ENCODE peak calls at places on chromosomes 3 and 15, in ten cellular contexts. One of them, this sample, is unnamed. For H3K4me1, the result is how much of the 10 kb centered on the place peaks cover.

GRCh38 chr3:190130037-190130436 is 9.3 kb upstream of the P3H2 start:
- DNase-seq in aorta: no peak
- DNase-seq in ovary: no peak
- DNase-seq in GM12878: no peak
- DNase-seq in GM23248: no peak
- DNase-seq in Peyer's patch: no peak
- DNase-seq in Karpas-422: no peak
- DNase-seq in uterus: no peak
- DNase-seq in ascending aorta: no peak
- DNase-seq in CD8-positive, alpha-beta memory T cell: no peak
- DNase-seq in this sample: no peak

GRCh38 chr3:84960581-84960980 is 1.8 kb downstream of the CADM2 start:
- DNase-seq in aorta: no peak
- DNase-seq in ovary: no peak
- DNase-seq in GM12878: no peak
- DNase-seq in GM23248: no peak
- DNase-seq in Peyer's patch: no peak
- DNase-seq in Karpas-422: no peak
- DNase-seq in uterus: no peak
- DNase-seq in ascending aorta: no peak
- DNase-seq in CD8-positive, alpha-beta memory T cell: no peak
- DNase-seq in this sample: no peak

GRCh38 chr15:99613887-99614642 is 48.3 kb downstream of the MEF2A start:
- DNase-seq in aorta: no peak
- DNase-seq in ovary: no peak
- DNase-seq in GM12878: no peak
- DNase-seq in GM23248: peak
- DNase-seq in Peyer's patch: peak
- DNase-seq in Karpas-422: no peak
- DNase-seq in uterus: peak
- DNase-seq in ascending aorta: no peak
- DNase-seq in CD8-positive, alpha-beta memory T cell: no peak
- DNase-seq in this sample: peak

GRCh38 chr3:84666468-84666867 is 292.3 kb upstream of the CADM2 start:
- DNase-seq in aorta: no peak
- DNase-seq in ovary: no peak
- DNase-seq in GM12878: no peak
- DNase-seq in GM23248: no peak
- DNase-seq in Peyer's patch: no peak
- DNase-seq in Karpas-422: no peak
- DNase-seq in uterus: no peak
- DNase-seq in ascending aorta: no peak
- DNase-seq in CD8-positive, alpha-beta memory T cell: no peak
- DNase-seq in this sample: no peak

GRCh38 chr3:126968995-126969385 is 13.9 kb upstream of the PLXNA1 start:
- DNase-seq in aorta: no peak
- DNase-seq in ovary: no peak
- DNase-seq in GM12878: no peak
- DNase-seq in GM23248: no peak
- DNase-seq in Peyer's patch: no peak
- DNase-seq in Karpas-422: no peak
- DNase-seq in uterus: no peak
- DNase-seq in ascending aorta: no peak
- DNase-seq in CD8-positive, alpha-beta memory T cell: no peak
- DNase-seq in this sample: no peak

GRCh38 chr3:9715127-9715526 is 11.5 kb downstream of the CPNE9 start:
- DNase-seq in aorta: no peak
- DNase-seq in ovary: no peak
- DNase-seq in GM12878: no peak
- DNase-seq in GM23248: no peak
- DNase-seq in Peyer's patch: no peak
- DNase-seq in Karpas-422: peak
- DNase-seq in uterus: no peak
- DNase-seq in ascending aorta: no peak
- DNase-seq in CD8-positive, alpha-beta memory T cell: no peak
- DNase-seq in this sample: no peak

GRCh38 chr3:196222876-196223595 is 6.7 kb downstream of the SLC51A start:
- DNase-seq in aorta: no peak
- DNase-seq in ovary: no peak
- DNase-seq in GM12878: no peak
- DNase-seq in GM23248: no peak
- DNase-seq in Peyer's patch: no peak
- DNase-seq in Karpas-422: no peak
- DNase-seq in uterus: no peak
- DNase-seq in ascending aorta: no peak
- DNase-seq in CD8-positive, alpha-beta memory T cell: no peak
- DNase-seq in this sample: no peak

GRCh38 chr15:23467110-23467600 is 20.1 kb upstream of the GOLGA6L2 start:
- DNase-seq in aorta: no peak
- DNase-seq in ovary: no peak
- DNase-seq in GM12878: no peak
- DNase-seq in GM23248: peak
- DNase-seq in Peyer's patch: no peak
- DNase-seq in Karpas-422: peak
- DNase-seq in uterus: no peak
- DNase-seq in ascending aorta: no peak
- DNase-seq in CD8-positive, alpha-beta memory T cell: no peak
- DNase-seq in this sample: no peak

GRCh38 chr3:178518660-178519396 is 17.4 kb upstream of the KCNMB2 start:
- DNase-seq in aorta: no peak
- DNase-seq in ovary: no peak
- DNase-seq in GM12878: peak
- DNase-seq in GM23248: peak
- DNase-seq in Peyer's patch: no peak
- DNase-seq in Karpas-422: no peak
- DNase-seq in uterus: no peak
- DNase-seq in ascending aorta: no peak
- DNase-seq in CD8-positive, alpha-beta memory T cell: no peak
- DNase-seq in this sample: no peak

GRCh38 chr3:41033956-41034519 is 165.3 kb upstream of the CTNNB1 start:
- DNase-seq in aorta: no peak
- DNase-seq in ovary: no peak
- DNase-seq in GM12878: no peak
- DNase-seq in GM23248: no peak
- DNase-seq in Peyer's patch: no peak
- DNase-seq in Karpas-422: no peak
- DNase-seq in uterus: no peak
- DNase-seq in ascending aorta: no peak
- DNase-seq in CD8-positive, alpha-beta memory T cell: no peak
- DNase-seq in this sample: no peak

GRCh38 chr3:42090973-42091731 is at the start of gene TRAK1:
- DNase-seq in aorta: no peak
- DNase-seq in ovary: no peak
- DNase-seq in GM12878: no peak
- DNase-seq in GM23248: peak
- DNase-seq in Peyer's patch: no peak
- DNase-seq in Karpas-422: no peak
- DNase-seq in uterus: peak
- DNase-seq in ascending aorta: no peak
- DNase-seq in CD8-positive, alpha-beta memory T cell: no peak
- DNase-seq in this sample: no peak

GRCh38 chr3:111859061-111859973 is at the start of gene PHLDB2:
- DNase-seq in aorta: peak
- DNase-seq in ovary: peak
- DNase-seq in GM12878: no peak
- DNase-seq in GM23248: peak
- DNase-seq in Peyer's patch: peak
- DNase-seq in Karpas-422: no peak
- DNase-seq in uterus: peak
- DNase-seq in ascending aorta: peak
- DNase-seq in CD8-positive, alpha-beta memory T cell: peak
- DNase-seq in this sample: peak

DNA sequence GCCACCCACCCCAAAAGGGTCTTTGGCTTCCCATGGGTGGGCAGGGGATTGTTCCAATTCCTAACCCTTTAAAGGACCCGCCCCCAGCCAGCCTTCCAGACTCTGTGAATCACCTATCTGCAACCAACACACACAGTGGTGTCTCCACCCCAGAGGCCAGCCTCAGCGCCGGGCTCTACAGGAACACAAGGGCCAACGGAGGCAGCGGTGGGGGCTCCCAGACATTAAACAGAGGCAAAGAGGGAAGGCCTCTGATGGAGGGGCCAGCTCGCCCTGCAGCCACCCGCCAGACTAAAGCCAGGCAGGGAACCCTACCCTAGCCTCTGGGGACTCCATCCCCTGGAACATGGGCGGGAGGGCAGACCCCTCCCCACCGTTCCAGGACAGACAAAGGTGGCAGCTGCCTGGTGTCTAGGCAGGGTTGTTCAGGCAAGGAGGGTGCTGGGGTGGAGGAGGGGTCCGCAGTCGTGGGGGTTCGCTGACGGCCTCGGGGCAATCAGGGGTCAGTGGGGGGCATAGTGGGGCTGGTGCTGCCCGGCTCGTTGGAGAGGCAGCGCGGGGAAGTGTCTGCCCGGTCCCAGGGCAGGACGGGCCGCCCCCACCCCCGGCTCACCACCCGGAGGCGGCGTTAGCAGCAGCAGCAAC is 446 bp downstream of the SHISA5 start:
- DNase-seq in aorta: peak
- DNase-seq in ovary: peak
- DNase-seq in GM12878: no peak
- DNase-seq in GM23248: peak
- DNase-seq in Peyer's patch: peak
- DNase-seq in Karpas-422: no peak
- DNase-seq in uterus: peak
- DNase-seq in ascending aorta: peak
- DNase-seq in CD8-positive, alpha-beta memory T cell: no peak
- DNase-seq in this sample: no peak
- H3K27ac ChIP-seq in aorta: peak
- H3K27ac ChIP-seq in ovary: peak
- H3K27ac ChIP-seq in GM12878: no peak
- H3K27ac ChIP-seq in GM23248: peak
- H3K27ac ChIP-seq in Peyer's patch: peak
- H3K27ac ChIP-seq in Karpas-422: peak
- H3K27ac ChIP-seq in uterus: peak
- H3K27ac ChIP-seq in ascending aorta: peak
- H3K27ac ChIP-seq in CD8-positive, alpha-beta memory T cell: peak
- H3K27ac ChIP-seq in this sample: peak

DNA sequence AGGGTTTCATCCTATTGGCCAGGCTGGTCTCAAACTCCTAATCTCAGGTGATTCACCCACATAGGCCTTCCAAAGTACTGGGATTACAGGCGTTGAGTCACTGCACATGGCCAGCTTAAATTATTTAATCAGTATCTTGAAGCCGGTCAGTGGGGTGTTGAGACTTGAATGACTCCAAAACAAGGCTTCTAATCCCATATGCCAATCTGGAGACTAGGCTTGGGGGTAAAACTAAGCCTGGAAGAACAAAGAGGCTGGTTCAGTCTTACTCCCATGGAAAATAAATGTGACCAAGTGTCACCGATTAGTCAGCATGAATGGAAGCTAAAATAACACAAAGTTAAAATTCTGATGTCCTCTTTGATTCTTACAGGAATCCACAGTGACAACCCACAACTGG is 509.1 kb downstream of the FOXP1 start:
- DNase-seq in aorta: no peak
- DNase-seq in ovary: no peak
- DNase-seq in GM12878: no peak
- DNase-seq in GM23248: peak
- DNase-seq in Peyer's patch: no peak
- DNase-seq in Karpas-422: no peak
- DNase-seq in uterus: no peak
- DNase-seq in ascending aorta: no peak
- DNase-seq in CD8-positive, alpha-beta memory T cell: no peak
- DNase-seq in this sample: no peak
- H3K4me1 ChIP-seq in aorta: under half
- H3K4me1 ChIP-seq in ovary: under half
- H3K4me1 ChIP-seq in GM12878: under half
- H3K4me1 ChIP-seq in GM23248: under half
- H3K4me1 ChIP-seq in Peyer's patch: under half
- H3K4me1 ChIP-seq in Karpas-422: half or more
- H3K4me1 ChIP-seq in uterus: under half
- H3K4me1 ChIP-seq in ascending aorta: under half
- H3K4me1 ChIP-seq in CD8-positive, alpha-beta memory T cell: half or more
- H3K4me1 ChIP-seq in this sample: under half

GRCh38 chr3:60030982-60031381 is 981.2 kb upstream of the CFAP20DC start:
- DNase-seq in aorta: no peak
- DNase-seq in ovary: no peak
- DNase-seq in GM12878: no peak
- DNase-seq in GM23248: no peak
- DNase-seq in Peyer's patch: no peak
- DNase-seq in Karpas-422: no peak
- DNase-seq in uterus: no peak
- DNase-seq in ascending aorta: no peak
- DNase-seq in CD8-positive, alpha-beta memory T cell: no peak
- DNase-seq in this sample: no peak

GRCh38 chr3:60034047-60034446 is 984.2 kb upstream of the CFAP20DC start:
- DNase-seq in aorta: no peak
- DNase-seq in ovary: no peak
- DNase-seq in GM12878: no peak
- DNase-seq in GM23248: no peak
- DNase-seq in Peyer's patch: no peak
- DNase-seq in Karpas-422: no peak
- DNase-seq in uterus: no peak
- DNase-seq in ascending aorta: no peak
- DNase-seq in CD8-positive, alpha-beta memory T cell: no peak
- DNase-seq in this sample: no peak

DNA sequence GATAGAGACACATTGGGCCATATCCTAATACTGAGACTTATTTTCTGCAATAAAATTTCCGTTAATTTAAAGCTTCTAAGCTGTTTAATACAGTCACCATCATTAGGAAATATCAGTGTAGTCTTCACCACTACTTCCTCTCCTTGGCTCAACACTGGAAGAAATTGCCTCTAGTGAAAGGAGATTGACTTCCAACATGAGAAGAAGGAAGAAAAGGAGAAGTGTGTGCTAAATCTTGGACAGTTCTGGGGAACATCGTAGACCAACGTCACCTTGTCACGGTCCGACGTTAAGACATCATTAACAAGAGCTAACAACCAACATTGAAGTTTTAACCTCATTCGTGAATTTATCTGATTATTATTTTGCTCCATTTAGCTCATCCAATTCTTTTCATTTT is 987.0 kb upstream of the CFAP20DC start:
- DNase-seq in aorta: no peak
- DNase-seq in ovary: no peak
- DNase-seq in GM12878: no peak
- DNase-seq in GM23248: no peak
- DNase-seq in Peyer's patch: no peak
- DNase-seq in Karpas-422: no peak
- DNase-seq in uterus: no peak
- DNase-seq in ascending aorta: no peak
- DNase-seq in CD8-positive, alpha-beta memory T cell: no peak
- DNase-seq in this sample: no peak
- H3K27ac ChIP-seq in aorta: no peak
- H3K27ac ChIP-seq in ovary: no peak
- H3K27ac ChIP-seq in GM12878: no peak
- H3K27ac ChIP-seq in GM23248: no peak
- H3K27ac ChIP-seq in Peyer's patch: no peak
- H3K27ac ChIP-seq in Karpas-422: no peak
- H3K27ac ChIP-seq in uterus: no peak
- H3K27ac ChIP-seq in ascending aorta: no peak
- H3K27ac ChIP-seq in CD8-positive, alpha-beta memory T cell: no peak
- H3K27ac ChIP-seq in this sample: no peak

GRCh38 chr3:50251220-50251619 is 15.2 kb downstream of the GNAI2 start:
- DNase-seq in aorta: no peak
- DNase-seq in ovary: no peak
- DNase-seq in GM12878: no peak
- DNase-seq in GM23248: peak
- DNase-seq in Peyer's patch: peak
- DNase-seq in Karpas-422: no peak
- DNase-seq in uterus: no peak
- DNase-seq in ascending aorta: no peak
- DNase-seq in CD8-positive, alpha-beta memory T cell: no peak
- DNase-seq in this sample: no peak
- H3K4me1 ChIP-seq in aorta: under half
- H3K4me1 ChIP-seq in ovary: under half
- H3K4me1 ChIP-seq in GM12878: under half
- H3K4me1 ChIP-seq in GM23248: under half
- H3K4me1 ChIP-seq in Peyer's patch: under half
- H3K4me1 ChIP-seq in Karpas-422: under half
- H3K4me1 ChIP-seq in uterus: under half
- H3K4me1 ChIP-seq in ascending aorta: half or more
- H3K4me1 ChIP-seq in CD8-positive, alpha-beta memory T cell: half or more
- H3K4me1 ChIP-seq in this sample: under half